ENCODE peak calls at places on chromosomes 6 and 20, in four cellular contexts. R is prostate gland, Y is cardiac muscle cell, L is bronchial epithelial cell. D is an unnamed sample.
A peak's percentile ranks its signal among the peaks of the same experiment; 100 is the strongest.

GRCh38 chr6:159602370-159603185 is 90.5 kb downstream of the SOD2 start:
- DNase-seq in L (no peak), R (no peak), Y (no peak), D (no peak)

GRCh38 chr6:72084992-72085569 is 198.7 kb downstream of the RIMS1 start:
- DNase-seq in L (peak; percentile 28), R (no peak), Y (peak; percentile 24), D (no peak)

GRCh38 chr20:35055445-35056276 is 36.9 kb downstream of the TRPC4AP start:
- DNase-seq in R (no peak), L (no peak), Y (peak; percentile 71), D (no peak)

GRCh38 chr6:138600726-138601125 is 101.4 kb upstream of the NHSL1 start:
- DNase-seq in Y (no peak), R (no peak), L (peak; percentile 31), D (no peak)

GRCh38 chr20:57260959-57261357 is 5.5 kb downstream of the BMP7 start:
- DNase-seq in R (no peak), L (no peak), Y (peak; percentile 63), D (no peak)

GRCh38 chr6:38149526-38149925 is 330.0 kb downstream of the ZFAND3 start:
- DNase-seq in R (no peak), Y (no peak), L (no peak), D (no peak)

GRCh38 chr20:19699132-19699971 is 58.7 kb upstream of the RIN2 start:
- DNase-seq in Y (no peak), L (peak; percentile 74), R (no peak), D (no peak)

GRCh38 chr6:9563996-9564395 is 850.9 kb downstream of the TFAP2A start:
- DNase-seq in Y (no peak), R (no peak), L (no peak), D (no peak)

GRCh38 chr6:20440291-20440690 is 38.6 kb downstream of the E2F3 start:
- DNase-seq in L (no peak), Y (no peak), R (no peak), D (no peak)

GRCh38 chr6:13395272-13396237 is 67.2 kb upstream of the TBC1D7 start:
- DNase-seq in L (peak; percentile 75), Y (peak; percentile 73), R (peak; percentile 74), D (peak; percentile 82)

GRCh38 chr6:132960720-132961119 is 146.4 kb downstream of the RPS12 start:
- DNase-seq in Y (no peak), L (peak; percentile 47), R (no peak), D (peak; percentile 67)

GRCh38 chr6:73152998-73153757 is 72.1 kb downstream of the KHDC1L start:
- DNase-seq in L (peak; percentile 35), R (no peak), Y (no peak), D (no peak)

GRCh38 chr20:64149809-64150560 is 14.3 kb upstream of the MYT1 start:
- DNase-seq in R (no peak), L (no peak), Y (no peak), D (no peak)

GRCh38 chr6:27505209-27506027 is 32.5 kb upstream of the ZNF184 start:
- DNase-seq in R (peak; percentile 28), Y (peak; percentile 13), L (peak; percentile 88), D (peak; percentile 75)

GRCh38 chr20:41360831-41361756 is 5.5 kb downstream of the EMILIN3 start:
- DNase-seq in R (no peak), Y (no peak), L (no peak), D (no peak)

GRCh38 chr6:34888874-34889555 is at the start of gene ANKS1A:
- DNase-seq in R (peak; percentile 92), L (peak; percentile 65), Y (peak; percentile 83), D (no peak)

GRCh38 chr6:125507987-125508655 is 206.4 kb upstream of the HDDC2 start:
- DNase-seq in R (no peak), Y (no peak), L (peak; percentile 17), D (no peak)

GRCh38 chr6:7051780-7052440 is 55.9 kb upstream of the RREB1 start:
- DNase-seq in L (peak; percentile 26), Y (peak; percentile 63), R (peak; percentile 48), D (no peak)

GRCh38 chr20:17533396-17533795 is 2.2 kb upstream of the BFSP1 start:
- DNase-seq in Y (peak; percentile 44), L (peak; percentile 77), R (no peak), D (no peak)

GRCh38 chr6:142048593-142048980 is 84.1 kb upstream of the GJE1 start:
- DNase-seq in L (no peak), Y (no peak), R (no peak), D (no peak)

GRCh38 chr6:142051404-142051803 is 81.3 kb upstream of the GJE1 start:
- DNase-seq in R (no peak), L (no peak), Y (no peak), D (no peak)

GRCh38 chr6:142045380-142046270 is 87.1 kb upstream of the GJE1 start:
- DNase-seq in R (no peak), Y (peak; percentile 30), L (peak; percentile 27), D (no peak)

DNA sequence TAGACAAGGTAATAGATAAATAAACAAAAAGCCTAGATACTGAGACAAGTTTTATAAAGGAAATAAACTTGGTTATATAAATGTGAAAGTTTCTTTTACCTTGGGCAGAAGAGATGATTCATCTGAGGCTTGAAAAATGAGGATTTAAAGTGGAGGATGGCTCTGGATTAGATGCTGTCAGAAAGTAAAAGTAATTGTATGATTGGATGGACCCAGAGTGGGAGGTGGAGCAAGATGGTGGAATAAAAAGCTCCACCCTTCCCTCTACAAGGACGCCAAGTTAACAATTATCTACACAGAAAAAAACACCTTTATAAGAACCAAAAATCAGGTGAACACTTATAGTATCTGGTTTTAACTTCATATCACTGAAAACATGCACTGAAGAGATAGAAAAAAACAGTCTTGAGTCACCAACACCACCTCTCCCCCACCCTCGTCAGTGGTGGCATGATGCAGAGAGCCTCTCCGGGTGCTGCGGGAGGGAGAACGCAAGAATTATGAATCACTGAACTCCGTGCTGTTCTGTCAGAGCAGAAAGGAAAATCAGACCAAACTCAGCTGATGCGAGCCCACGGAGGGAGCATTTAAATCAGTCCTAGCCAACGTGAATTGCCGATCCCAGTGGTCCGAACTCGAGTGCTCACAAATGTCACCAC is 84.7 kb upstream of the GJE1 start:
- DNase-seq in R (no peak), Y (no peak), L (no peak), D (no peak)
- H3K4me3 ChIP-seq in R (no peak overlapping the region), Y (no peak overlapping the region), L (no peak overlapping the region), D (no peak overlapping the region)

GRCh38 chr6:168448243-168448855 is 7.4 kb downstream of the SMOC2 start:
- DNase-seq in Y (no peak), R (no peak), L (no peak), D (no peak)
- TF ChIP-seq CTCF in Y (no peak), R (no peak), L (no peak), D (no peak)

DNA sequence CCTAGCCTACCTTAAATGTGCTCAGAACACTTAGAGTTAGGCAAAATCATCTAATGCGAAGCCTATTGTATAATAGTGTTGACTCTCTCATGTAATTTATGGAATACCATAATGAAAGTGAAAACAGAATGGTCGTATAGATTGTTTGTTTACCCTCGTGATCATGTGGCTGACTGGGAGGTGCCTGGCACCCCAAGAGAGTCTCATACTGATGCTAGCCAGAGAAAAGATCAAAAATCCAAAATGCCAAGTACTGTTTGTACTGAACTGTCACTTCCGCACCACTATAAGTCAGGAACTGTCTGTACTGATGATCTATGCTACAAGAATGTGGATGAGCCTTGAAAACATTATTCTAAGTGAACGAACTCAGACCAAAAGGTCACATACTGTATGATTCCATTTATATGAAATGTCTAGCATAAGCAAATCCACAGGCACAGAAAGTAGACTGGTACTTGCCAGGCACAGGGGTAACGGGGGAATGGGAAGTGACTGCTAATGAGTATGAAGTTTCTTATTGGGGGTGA is 22.4 kb downstream of the ZMYND8 start:
- DNase-seq in Y (no peak), R (peak; percentile 74), L (peak; percentile 97), D (peak; percentile 63)
- H3K4me3 ChIP-seq in Y (no peak overlapping the region), R (no peak overlapping the region), L (peak overlapping the region; percentile 14), D (peak overlapping the region; percentile 31)

GRCh38 chr6:109465772-109466171 is 10.2 kb upstream of the MICAL1 start:
- DNase-seq in R (no peak), Y (peak; percentile 34), L (no peak), D (peak; percentile 87)
- TF ChIP-seq CTCF in R (no peak), Y (no peak), L (no peak), D (no peak)

GRCh38 chr6:56040875-56041274 is 165.5 kb upstream of the BMP5 start:
- DNase-seq in Y (no peak), R (no peak), L (no peak), D (no peak)
- H3K4me3 ChIP-seq in Y (no peak overlapping the region), R (no peak overlapping the region), L (no peak overlapping the region), D (no peak overlapping the region)

GRCh38 chr20:51985013-51985415 is 182.7 kb upstream of the SALL4 start:
- DNase-seq in Y (no peak), L (peak; percentile 98), R (no peak), D (no peak)
- TF ChIP-seq CTCF in Y (no peak), L (no peak), R (no peak), D (no peak)

GRCh38 chr6:113971786-113972185 is 838 bp upstream of the HDAC2 start:
- DNase-seq in R (no peak), Y (peak; percentile 4), L (peak; percentile 10), D (no peak)
- H3K4me3 ChIP-seq in R (peak overlapping the region; percentile 94), Y (peak overlapping the region; percentile 96), L (peak overlapping the region; percentile 91), D (peak overlapping the region; percentile 71)